ENCODE peak calls at places on chromosomes 16 and 17, in six cellular contexts. One of them, this sample, is unnamed. For H3K4me1, the result is how much of the 10 kb centered on the place peaks cover.

GRCh38 chr16:85296859-85297698 is 184.8 kb upstream of the CIBAR2 start:
- DNase-seq in psoas muscle: no peak
- DNase-seq in HepG2: peak
- DNase-seq in cardiac muscle cell: peak
- DNase-seq in ovary: no peak
- DNase-seq in endothelial cell of umbilical vein: peak
- DNase-seq in this sample: no peak

GRCh38 chr17:70636517-70637133 is 467.3 kb downstream of the KCNJ2 start:
- DNase-seq in cardiac muscle cell: peak
- DNase-seq in psoas muscle: no peak
- DNase-seq in HepG2: peak
- DNase-seq in ovary: no peak
- DNase-seq in endothelial cell of umbilical vein: peak
- DNase-seq in this sample: no peak

GRCh38 chr17:61392679-61393078 is 7.0 kb upstream of the TBX2 start:
- DNase-seq in ovary: no peak
- DNase-seq in cardiac muscle cell: no peak
- DNase-seq in endothelial cell of umbilical vein: no peak
- DNase-seq in HepG2: no peak
- DNase-seq in psoas muscle: no peak
- DNase-seq in this sample: no peak

GRCh38 chr17:77494664-77495435 is 354.1 kb downstream of the SEC14L1 start:
- DNase-seq in ovary: peak
- DNase-seq in HepG2: peak
- DNase-seq in endothelial cell of umbilical vein: peak
- DNase-seq in cardiac muscle cell: peak
- DNase-seq in psoas muscle: peak
- DNase-seq in this sample: peak

GRCh38 chr17:69460963-69461922 is 46.7 kb downstream of the MAP2K6 start:
- DNase-seq in ovary: no peak
- DNase-seq in HepG2: no peak
- DNase-seq in cardiac muscle cell: no peak
- DNase-seq in psoas muscle: peak
- DNase-seq in endothelial cell of umbilical vein: no peak
- DNase-seq in this sample: no peak

GRCh38 chr16:75065149-75065807 is 51.3 kb downstream of the LDHD start:
- DNase-seq in HepG2: no peak
- DNase-seq in cardiac muscle cell: no peak
- DNase-seq in psoas muscle: no peak
- DNase-seq in endothelial cell of umbilical vein: no peak
- DNase-seq in ovary: no peak
- DNase-seq in this sample: no peak

GRCh38 chr16:4511441-4512082 is 27.0 kb downstream of the CDIP1 start:
- DNase-seq in psoas muscle: no peak
- DNase-seq in endothelial cell of umbilical vein: peak
- DNase-seq in HepG2: peak
- DNase-seq in cardiac muscle cell: peak
- DNase-seq in ovary: peak
- DNase-seq in this sample: no peak

GRCh38 chr16:11161974-11162373 is 94.0 kb downstream of the SOCS1 start:
- DNase-seq in ovary: no peak
- DNase-seq in psoas muscle: no peak
- DNase-seq in HepG2: no peak
- DNase-seq in cardiac muscle cell: no peak
- DNase-seq in endothelial cell of umbilical vein: no peak
- DNase-seq in this sample: no peak

GRCh38 chr16:83653785-83654184 is 154.0 kb upstream of the HSBP1 start:
- DNase-seq in ovary: no peak
- DNase-seq in endothelial cell of umbilical vein: no peak
- DNase-seq in psoas muscle: no peak
- DNase-seq in cardiac muscle cell: peak
- DNase-seq in HepG2: no peak
- DNase-seq in this sample: no peak

GRCh38 chr17:885971-886571 is 93.5 kb downstream of the NXN start:
- DNase-seq in ovary: peak
- DNase-seq in psoas muscle: peak
- DNase-seq in endothelial cell of umbilical vein: no peak
- DNase-seq in cardiac muscle cell: no peak
- DNase-seq in HepG2: no peak
- DNase-seq in this sample: peak

GRCh38 chr16:30163538-30163937 is 19.9 kb upstream of the CORO1A start:
- DNase-seq in endothelial cell of umbilical vein: no peak
- DNase-seq in cardiac muscle cell: no peak
- DNase-seq in ovary: no peak
- DNase-seq in psoas muscle: no peak
- DNase-seq in HepG2: no peak
- DNase-seq in this sample: no peak

GRCh38 chr16:77657016-77657415 is 65.3 kb upstream of the NUDT7 start:
- DNase-seq in psoas muscle: no peak
- DNase-seq in ovary: no peak
- DNase-seq in cardiac muscle cell: peak
- DNase-seq in endothelial cell of umbilical vein: no peak
- DNase-seq in HepG2: peak
- DNase-seq in this sample: no peak

GRCh38 chr16:58329147-58329546 is 34.3 kb upstream of the PRSS54 start:
- DNase-seq in cardiac muscle cell: peak
- DNase-seq in HepG2: no peak
- DNase-seq in psoas muscle: no peak
- DNase-seq in ovary: no peak
- DNase-seq in endothelial cell of umbilical vein: no peak
- DNase-seq in this sample: no peak

GRCh38 chr16:52552643-52553042 is 5.7 kb upstream of the TOX3 start:
- DNase-seq in endothelial cell of umbilical vein: no peak
- DNase-seq in HepG2: no peak
- DNase-seq in psoas muscle: no peak
- DNase-seq in ovary: no peak
- DNase-seq in cardiac muscle cell: no peak
- DNase-seq in this sample: no peak

GRCh38 chr16:57725976-57726375 is 9.6 kb upstream of the KATNB1 start:
- DNase-seq in ovary: no peak
- DNase-seq in endothelial cell of umbilical vein: no peak
- DNase-seq in cardiac muscle cell: no peak
- DNase-seq in HepG2: no peak
- DNase-seq in psoas muscle: no peak
- DNase-seq in this sample: no peak

GRCh38 chr17:13931752-13932477 is 137.4 kb upstream of the COX10 start:
- DNase-seq in cardiac muscle cell: peak
- DNase-seq in psoas muscle: peak
- DNase-seq in HepG2: no peak
- DNase-seq in ovary: no peak
- DNase-seq in endothelial cell of umbilical vein: no peak
- DNase-seq in this sample: peak

GRCh38 chr17:79681628-79682261 is 49.0 kb upstream of the ENPP7 start:
- DNase-seq in cardiac muscle cell: no peak
- DNase-seq in psoas muscle: no peak
- DNase-seq in ovary: no peak
- DNase-seq in endothelial cell of umbilical vein: no peak
- DNase-seq in HepG2: no peak
- DNase-seq in this sample: no peak

GRCh38 chr17:58320570-58321323 is 7.8 kb downstream of the TSPOAP1 start:
- DNase-seq in psoas muscle: no peak
- DNase-seq in cardiac muscle cell: no peak
- DNase-seq in ovary: peak
- DNase-seq in endothelial cell of umbilical vein: no peak
- DNase-seq in HepG2: no peak
- DNase-seq in this sample: no peak

GRCh38 chr17:79621151-79621940 is 10.5 kb upstream of the RBFOX3 start:
- DNase-seq in HepG2: no peak
- DNase-seq in cardiac muscle cell: no peak
- DNase-seq in psoas muscle: no peak
- DNase-seq in endothelial cell of umbilical vein: no peak
- DNase-seq in ovary: peak
- DNase-seq in this sample: peak

GRCh38 chr16:83441523-83441922 is 366.3 kb upstream of the HSBP1 start:
- DNase-seq in HepG2: no peak
- DNase-seq in cardiac muscle cell: no peak
- DNase-seq in psoas muscle: no peak
- DNase-seq in ovary: no peak
- DNase-seq in endothelial cell of umbilical vein: peak
- DNase-seq in this sample: no peak

GRCh38 chr16:68365167-68365817 is 54.5 kb downstream of the PRMT7 start:
- DNase-seq in ovary: no peak
- DNase-seq in HepG2: no peak
- DNase-seq in cardiac muscle cell: no peak
- DNase-seq in psoas muscle: no peak
- DNase-seq in endothelial cell of umbilical vein: no peak
- DNase-seq in this sample: no peak

GRCh38 chr17:10403589-10403988 is 18.2 kb downstream of the MYH8 start:
- DNase-seq in cardiac muscle cell: no peak
- DNase-seq in psoas muscle: no peak
- DNase-seq in ovary: no peak
- DNase-seq in endothelial cell of umbilical vein: no peak
- DNase-seq in HepG2: no peak
- DNase-seq in this sample: no peak

GRCh38 chr17:19747829-19748806 is at the start of gene ALDH3A1:
- DNase-seq in cardiac muscle cell: no peak
- DNase-seq in ovary: no peak
- DNase-seq in HepG2: peak
- DNase-seq in psoas muscle: no peak
- DNase-seq in endothelial cell of umbilical vein: no peak
- DNase-seq in this sample: no peak

GRCh38 chr17:50260501-50260911 is 13.8 kb upstream of the TMEM92 start:
- DNase-seq in HepG2: no peak
- DNase-seq in endothelial cell of umbilical vein: no peak
- DNase-seq in psoas muscle: no peak
- DNase-seq in cardiac muscle cell: no peak
- DNase-seq in ovary: peak
- DNase-seq in this sample: peak

GRCh38 chr16:4945560-4946502 is 8.9 kb upstream of the PPL start:
- DNase-seq in HepG2: no peak
- DNase-seq in endothelial cell of umbilical vein: no peak
- DNase-seq in ovary: peak
- DNase-seq in cardiac muscle cell: no peak
- DNase-seq in psoas muscle: peak
- DNase-seq in this sample: peak

GRCh38 chr16:69187387-69187890 is 475 bp downstream of the SNTB2 start:
- DNase-seq in HepG2: no peak
- DNase-seq in endothelial cell of umbilical vein: peak
- DNase-seq in cardiac muscle cell: peak
- DNase-seq in psoas muscle: peak
- DNase-seq in ovary: peak
- DNase-seq in this sample: peak

GRCh38 chr17:76972046-76972641 is 103.9 kb downstream of the MGAT5B start:
- DNase-seq in endothelial cell of umbilical vein: no peak
- DNase-seq in cardiac muscle cell: no peak
- DNase-seq in HepG2: no peak
- DNase-seq in psoas muscle: no peak
- DNase-seq in ovary: no peak
- DNase-seq in this sample: no peak

GRCh38 chr16:78503501-78504110 is 404.2 kb downstream of the WWOX start:
- DNase-seq in endothelial cell of umbilical vein: peak
- DNase-seq in cardiac muscle cell: peak
- DNase-seq in ovary: no peak
- DNase-seq in HepG2: peak
- DNase-seq in psoas muscle: no peak
- DNase-seq in this sample: no peak

GRCh38 chr16:14135704-14136103 is 64.6 kb downstream of the MRTFB start:
- DNase-seq in HepG2: no peak
- DNase-seq in cardiac muscle cell: no peak
- DNase-seq in endothelial cell of umbilical vein: no peak
- DNase-seq in psoas muscle: no peak
- DNase-seq in ovary: no peak
- DNase-seq in this sample: no peak
- H3K4me3 ChIP-seq in HepG2: no peak
- H3K4me3 ChIP-seq in cardiac muscle cell: no peak
- H3K4me3 ChIP-seq in endothelial cell of umbilical vein: no peak
- H3K4me3 ChIP-seq in psoas muscle: no peak
- H3K4me3 ChIP-seq in ovary: no peak
- H3K4me3 ChIP-seq in this sample: no peak

GRCh38 chr16:474420-475122 is 49.1 kb downstream of the RAB11FIP3 start:
- DNase-seq in ovary: no peak
- DNase-seq in HepG2: peak
- DNase-seq in cardiac muscle cell: peak
- DNase-seq in psoas muscle: no peak
- DNase-seq in endothelial cell of umbilical vein: no peak
- DNase-seq in this sample: no peak
- H3K4me1 ChIP-seq in ovary: under half
- H3K4me1 ChIP-seq in HepG2: half or more
- H3K4me1 ChIP-seq in cardiac muscle cell: under half
- H3K4me1 ChIP-seq in psoas muscle: under half
- H3K4me1 ChIP-seq in endothelial cell of umbilical vein: under half
- H3K4me1 ChIP-seq in this sample: under half

GRCh38 chr17:8504460-8505207 is 69.0 kb downstream of the NDEL1 start:
- DNase-seq in HepG2: no peak
- DNase-seq in endothelial cell of umbilical vein: no peak
- DNase-seq in psoas muscle: no peak
- DNase-seq in ovary: no peak
- DNase-seq in cardiac muscle cell: no peak
- DNase-seq in this sample: no peak
- TF ChIP-seq CTCF in HepG2: no peak
- TF ChIP-seq CTCF in endothelial cell of umbilical vein: no peak
- TF ChIP-seq CTCF in psoas muscle: no peak
- TF ChIP-seq CTCF in ovary: no peak
- TF ChIP-seq CTCF in cardiac muscle cell: no peak
- TF ChIP-seq CTCF in this sample: no peak

GRCh38 chr17:81438688-81439087 is 43.4 kb downstream of the BAHCC1 start:
- DNase-seq in cardiac muscle cell: no peak
- DNase-seq in psoas muscle: no peak
- DNase-seq in ovary: no peak
- DNase-seq in endothelial cell of umbilical vein: no peak
- DNase-seq in HepG2: no peak
- DNase-seq in this sample: no peak
- H3K4me3 ChIP-seq in cardiac muscle cell: no peak
- H3K4me3 ChIP-seq in psoas muscle: no peak
- H3K4me3 ChIP-seq in ovary: no peak
- H3K4me3 ChIP-seq in endothelial cell of umbilical vein: no peak
- H3K4me3 ChIP-seq in HepG2: no peak
- H3K4me3 ChIP-seq in this sample: no peak

DNA sequence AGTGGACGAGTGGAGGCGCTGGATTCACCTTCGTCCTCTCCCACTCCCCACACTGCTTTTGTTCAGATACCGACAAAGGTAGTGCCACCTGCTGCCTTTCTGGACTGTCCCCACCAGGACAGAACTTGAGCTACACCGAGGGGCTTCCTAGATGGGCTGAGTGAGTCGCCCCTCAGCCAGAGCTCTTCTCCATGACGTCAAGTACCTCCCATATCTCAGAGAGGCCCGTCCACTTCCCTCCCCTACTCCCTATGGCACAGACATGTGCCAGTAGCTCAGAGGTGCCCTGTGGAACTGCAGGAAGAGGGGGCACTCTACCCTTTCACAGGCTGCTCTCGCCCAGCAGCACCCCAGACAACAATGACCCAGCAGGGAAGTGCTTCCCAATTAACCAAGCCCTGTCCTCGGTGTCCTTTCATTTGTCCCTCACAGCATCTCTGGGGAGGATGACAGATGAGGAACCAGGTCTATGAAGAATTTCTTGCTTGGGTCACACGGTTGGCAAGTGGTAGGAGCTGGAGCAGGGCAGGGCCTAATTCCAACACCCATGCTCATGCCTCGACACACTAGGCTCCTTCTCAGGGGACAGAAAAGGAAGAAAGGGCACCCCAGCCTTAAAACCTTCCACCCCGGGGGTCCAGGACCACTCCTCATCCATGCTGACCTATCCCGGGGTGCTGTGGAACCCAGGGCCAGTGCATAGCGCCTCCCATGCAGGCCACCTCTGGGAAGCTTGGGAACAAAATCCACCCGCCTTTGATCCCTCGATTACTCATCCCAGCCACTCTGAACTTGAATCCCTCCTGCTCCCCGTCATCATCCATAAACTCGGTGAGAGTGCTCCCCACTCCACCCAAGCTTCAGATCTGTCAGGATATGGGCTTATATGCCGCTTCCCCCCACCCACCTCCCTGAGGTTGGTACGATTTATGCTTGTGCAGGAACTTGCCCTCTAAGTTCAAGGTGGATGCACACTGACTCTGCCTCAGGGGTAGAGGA is 51.7 kb downstream of the WNT3 start:
- DNase-seq in cardiac muscle cell: no peak
- DNase-seq in endothelial cell of umbilical vein: no peak
- DNase-seq in HepG2: no peak
- DNase-seq in ovary: no peak
- DNase-seq in psoas muscle: no peak
- DNase-seq in this sample: no peak
- H3K4me1 ChIP-seq in cardiac muscle cell: under half
- H3K4me1 ChIP-seq in endothelial cell of umbilical vein: under half
- H3K4me1 ChIP-seq in HepG2: half or more
- H3K4me1 ChIP-seq in ovary: under half
- H3K4me1 ChIP-seq in psoas muscle: under half
- H3K4me1 ChIP-seq in this sample: under half